ENCODE peak calls at places on chromosomes 13 and 19, in four cellular contexts. Y is IMR-90, V is H1, D is H9. C is an unnamed sample.

GRCh38 chr19:46374526-46375475 is 27.9 kb downstream of the PPP5C start:
- DNase-seq in D (peak; percentile 18), Y (no peak), V (no peak), C (no peak)

GRCh38 chr19:34480971-34481821 is at the start of gene WTIP:
- DNase-seq in V (no peak), Y (peak; percentile 88), D (peak; percentile 74), C (peak; percentile 95)

GRCh38 chr13:92842145-92842544 is 384.5 kb upstream of the GPC6 start:
- DNase-seq in Y (peak; percentile 88), V (no peak), D (no peak), C (peak; percentile 35)

GRCh38 chr13:99528547-99528946 is 27.3 kb downstream of the TM9SF2 start:
- DNase-seq in D (no peak), V (no peak), Y (no peak), C (no peak)

GRCh38 chr19:36140289-36141038 is 598 bp downstream of the CAPNS1 start:
- DNase-seq in V (no peak), Y (peak; percentile 52), D (peak; percentile 83), C (peak; percentile 88)

GRCh38 chr13:30143671-30144400 is 163.5 kb downstream of the KATNAL1 start:
- DNase-seq in Y (peak; percentile 81), V (no peak), D (no peak), C (no peak)

GRCh38 chr13:28679628-28680027 is 20.7 kb downstream of the POMP start:
- DNase-seq in V (no peak), D (no peak), Y (peak; percentile 31), C (no peak)

GRCh38 chr19:19379527-19379926 is 25.9 kb upstream of the GATAD2A start:
- DNase-seq in Y (no peak), V (no peak), D (no peak), C (no peak)

GRCh38 chr19:13057147-13057572 is 45.5 kb downstream of the LYL1 start:
- DNase-seq in Y (no peak), D (no peak), V (no peak), C (no peak)

GRCh38 chr13:50989476-50989875 is 79.9 kb downstream of the RNASEH2B start:
- DNase-seq in D (peak; percentile 55), V (no peak), Y (no peak), C (peak; percentile 61)

DNA sequence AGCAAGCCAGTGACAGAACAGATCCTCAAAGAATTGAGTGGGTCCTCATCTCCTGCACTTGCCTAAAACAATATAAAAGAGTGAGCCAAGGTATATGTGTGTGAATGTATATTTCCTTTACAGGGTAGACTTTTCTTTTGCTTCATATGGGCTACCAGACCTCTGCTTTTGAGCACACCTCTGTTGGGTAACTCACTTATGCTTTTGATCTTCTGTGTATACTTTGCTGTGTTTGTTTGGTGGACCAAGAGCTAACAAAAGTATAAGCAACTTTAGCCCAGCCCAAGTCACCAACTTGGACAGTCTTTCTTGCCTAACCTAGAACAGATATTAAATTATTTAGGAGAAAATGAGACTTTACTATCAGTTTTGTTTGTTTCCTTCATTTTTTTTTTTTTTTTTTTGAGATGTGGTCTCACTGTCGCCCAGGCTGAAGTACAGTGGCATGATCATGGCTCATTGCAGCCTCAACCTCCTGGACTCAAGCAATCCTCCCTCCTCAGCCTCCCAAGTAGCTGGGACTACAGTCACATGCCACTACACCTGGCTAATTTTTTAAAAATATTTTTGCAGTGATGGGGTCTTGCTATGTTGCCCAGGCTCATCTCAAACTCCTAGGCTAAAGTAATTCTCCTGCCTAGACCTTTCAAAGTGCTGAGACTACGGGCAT is 513.1 kb downstream of the DCT start:
- DNase-seq in V (no peak), D (no peak), Y (no peak), C (no peak)
- H3K56ac ChIP-seq in V (no peak overlapping the region), D (no peak overlapping the region), Y (no peak overlapping the region), C (no peak overlapping the region)

GRCh38 chr13:67464154-67464553 is 234.0 kb upstream of the PCDH9 start:
- DNase-seq in D (no peak), V (no peak), Y (no peak), C (no peak)
- H3K56ac ChIP-seq in D (no peak overlapping the region), V (no peak overlapping the region), Y (no peak overlapping the region), C (no peak overlapping the region)

GRCh38 chr13:48251616-48252081 is 18.6 kb downstream of the ITM2B start:
- DNase-seq in V (no peak), D (no peak), Y (peak; percentile 58), C (no peak)
- H3K56ac ChIP-seq in V (no peak overlapping the region), D (no peak overlapping the region), Y (no peak overlapping the region), C (no peak overlapping the region)

GRCh38 chr13:49840266-49840665 is 47.8 kb upstream of the KPNA3 start:
- DNase-seq in V (no peak), D (no peak), Y (peak; percentile 14), C (peak; percentile 44)
- H3K56ac ChIP-seq in V (no peak overlapping the region), D (no peak overlapping the region), Y (no peak overlapping the region), C (no peak overlapping the region)

GRCh38 chr13:110684388-110685056 is 21.4 kb downstream of the CARS2 start:
- DNase-seq in V (no peak), Y (no peak), D (no peak), C (no peak)
- H3K56ac ChIP-seq in V (no peak overlapping the region), Y (no peak overlapping the region), D (no peak overlapping the region), C (no peak overlapping the region)

GRCh38 chr13:107881362-107881761 is 334.0 kb downstream of the LIG4 start:
- DNase-seq in V (no peak), Y (peak; percentile 76), D (no peak), C (no peak)
- H3K56ac ChIP-seq in V (no peak overlapping the region), Y (no peak overlapping the region), D (no peak overlapping the region), C (no peak overlapping the region)

GRCh38 chr19:17684256-17684655 is 3.9 kb downstream of the UNC13A start:
- DNase-seq in V (no peak), Y (no peak), D (no peak), C (no peak)
- H3K56ac ChIP-seq in V (no peak overlapping the region), Y (no peak overlapping the region), D (no peak overlapping the region), C (no peak overlapping the region)

GRCh38 chr13:97215325-97215724 is 6.8 kb upstream of the MBNL2 start:
- DNase-seq in D (no peak), V (no peak), Y (no peak), C (no peak)

GRCh38 chr13:97211986-97212385 is 10.1 kb upstream of the MBNL2 start:
- DNase-seq in D (no peak), Y (no peak), V (no peak), C (no peak)

GRCh38 chr13:97212540-97213146 is 9.5 kb upstream of the MBNL2 start:
- DNase-seq in V (no peak), Y (peak; percentile 49), D (no peak), C (peak; percentile 66)

GRCh38 chr13:97211357-97211756 is 10.8 kb upstream of the MBNL2 start:
- DNase-seq in V (no peak), Y (peak; percentile 48), D (no peak), C (peak; percentile 49)

DNA sequence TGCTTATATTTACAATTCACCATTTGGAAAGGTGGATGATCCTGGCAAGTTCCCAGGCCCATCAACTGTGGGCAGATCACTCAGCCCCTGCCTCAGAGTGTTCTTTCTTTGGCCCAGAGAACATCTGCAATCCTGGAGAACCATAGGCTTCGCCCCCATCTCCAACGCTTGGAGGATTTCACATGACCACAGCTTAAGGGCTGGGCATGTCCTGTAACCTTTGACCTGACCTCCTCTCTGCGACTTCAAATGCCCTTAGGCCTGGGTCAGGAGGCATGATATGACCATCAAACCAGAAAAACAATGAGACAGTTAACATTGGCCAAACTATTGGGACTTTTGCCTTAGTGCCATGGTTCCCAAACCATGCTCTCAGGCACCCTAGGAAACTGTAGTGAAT is 7.2 kb upstream of the MBNL2 start:
- DNase-seq in D (no peak), Y (no peak), V (no peak), C (no peak)
- H3K56ac ChIP-seq in D (no peak overlapping the region), Y (no peak overlapping the region), V (no peak overlapping the region), C (no peak overlapping the region)

GRCh38 chr19:1374250-1374577 is 9.5 kb upstream of the NDUFS7 start:
- DNase-seq in Y (no peak), D (no peak), V (no peak), C (no peak)
- H3K56ac ChIP-seq in Y (no peak overlapping the region), D (no peak overlapping the region), V (no peak overlapping the region), C (no peak overlapping the region)

GRCh38 chr19:4369109-4369887 is 25.9 kb downstream of the MPND start:
- DNase-seq in D (peak; percentile 62), Y (no peak), V (no peak), C (peak; percentile 55)
- H3K56ac ChIP-seq in D (no peak overlapping the region), Y (no peak overlapping the region), V (no peak overlapping the region), C (peak overlapping the region; percentile 29)